ENCODE peak calls at places on chromosomes 16 and 17, in five cellular contexts. E is IMR-90, L is mammary epithelial cell, X is H9, J is PC-3. G is an unnamed sample.

GRCh38 chr17:34051046-34051445 is 204.0 kb upstream of the CCL2 start:
- DNase-seq in E (no peak), J (no peak), X (no peak), L (no peak), G (no peak)

GRCh38 chr17:38981640-38982039 is 14.4 kb upstream of the FBXO47 start:
- DNase-seq in L (no peak), X (no peak), E (peak; percentile 17), J (no peak), G (no peak)

GRCh38 chr16:14427371-14427948 is 202.6 kb downstream of the PARN start:
- DNase-seq in X (no peak), E (peak; percentile 31), L (peak; percentile 32), J (peak; percentile 16), G (no peak)

GRCh38 chr17:15738066-15738465 is 6.0 kb downstream of the TBC1D26 start:
- DNase-seq in L (no peak), E (no peak), X (no peak), J (no peak), G (no peak)

GRCh38 chr16:75471723-75472634 is 7.5 kb upstream of the TMEM170A start:
- DNase-seq in X (peak; percentile 62), E (peak; percentile 64), L (peak; percentile 55), J (peak; percentile 69), G (peak; percentile 91)

GRCh38 chr17:15341385-15341849 is at the start of gene TEKT3:
- DNase-seq in L (peak; percentile 57), X (peak; percentile 99), J (no peak), E (peak; percentile 55), G (peak; percentile 80)

GRCh38 chr17:80441133-80441578 is 26.2 kb downstream of the ENDOV start:
- DNase-seq in L (no peak), J (peak; percentile 40), E (peak; percentile 36), X (peak; percentile 88), G (peak; percentile 63)

GRCh38 chr16:2468142-2468724 is 2.9 kb upstream of the NTN3 start:
- DNase-seq in X (no peak), E (peak; percentile 11), L (peak; percentile 78), J (peak; percentile 31), G (peak; percentile 57)

GRCh38 chr16:3808308-3809063 is 72.0 kb downstream of the CREBBP start:
- DNase-seq in J (no peak), X (no peak), L (no peak), E (no peak), G (no peak)
- H3K4me1 ChIP-seq in J (no peaks in the 10 kb centered on the region), X (peaks cover 8% of the 10 kb centered on the region), L (no peaks in the 10 kb centered on the region), E (peaks cover 2% of the 10 kb centered on the region), G (no peaks in the 10 kb centered on the region)

GRCh38 chr17:58416937-58417299 is 416 bp downstream of the RNF43 start:
- DNase-seq in X (no peak), E (no peak), L (no peak), J (no peak), G (no peak)

GRCh38 chr17:58414596-58414997 is 2.7 kb downstream of the RNF43 start:
- DNase-seq in L (peak; percentile 44), J (peak; percentile 40), E (no peak), X (no peak), G (no peak)

GRCh38 chr17:58413684-58414083 is 3.6 kb downstream of the RNF43 start:
- DNase-seq in E (no peak), J (no peak), X (no peak), L (no peak), G (no peak)

GRCh38 chr17:58416396-58416795 is 938 bp downstream of the RNF43 start:
- DNase-seq in J (no peak), X (no peak), E (no peak), L (no peak), G (no peak)

GRCh38 chr17:58415371-58416055 is 1.8 kb downstream of the RNF43 start:
- DNase-seq in L (peak; percentile 33), X (peak; percentile 68), J (peak; percentile 38), E (no peak), G (no peak)
- H3K9ac ChIP-seq in L (peak overlapping the region; percentile 89), X (no peak overlapping the region), J (no peak overlapping the region), E (no peak overlapping the region), G (no peak overlapping the region)

DNA sequence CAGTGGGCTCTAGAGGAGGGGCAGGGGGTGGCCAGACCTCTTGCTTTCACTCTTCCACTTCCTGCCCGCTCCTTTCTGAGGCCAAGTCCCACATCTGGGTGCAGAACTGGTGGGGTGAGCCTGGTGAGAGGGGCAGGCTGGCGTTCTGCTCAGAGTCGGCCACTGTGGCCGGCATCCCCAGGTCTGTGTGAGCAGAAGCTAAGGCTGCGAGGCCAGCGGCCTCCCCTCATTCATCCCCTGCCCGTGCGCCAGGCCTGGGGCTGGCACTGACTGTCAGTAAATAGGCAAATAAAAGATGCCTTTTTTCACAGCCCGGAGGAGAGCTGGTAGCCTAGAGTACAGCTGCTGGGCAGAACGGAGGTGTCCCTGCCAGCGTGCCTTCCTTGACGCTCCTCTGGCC is 1.2 kb downstream of the DEF8 start:
- DNase-seq in E (no peak), J (no peak), L (no peak), X (no peak), G (no peak)
- H3K4me1 ChIP-seq in E (peaks cover 6% of the 10 kb centered on the region), J (peaks cover 4% of the 10 kb centered on the region), L (peaks cover 13% of the 10 kb centered on the region), X (no peaks in the 10 kb centered on the region), G (peaks cover 6% of the 10 kb centered on the region)

GRCh38 chr16:88686062-88686438 is 257 bp downstream of the SNAI3 start:
- DNase-seq in L (no peak), J (peak; percentile 26), E (no peak), X (no peak), G (peak; percentile 15)
- H3K9ac ChIP-seq in L (no peak overlapping the region), J (no peak overlapping the region), E (no peak overlapping the region), X (no peak overlapping the region), G (peak overlapping the region; percentile 10)

GRCh38 chr17:1905190-1905919 is 75.5 kb downstream of the RPA1 start:
- DNase-seq in J (no peak), L (no peak), X (no peak), E (no peak), G (no peak)
- H3K4me1 ChIP-seq in J (peaks cover 8% of the 10 kb centered on the region), L (peaks cover 6% of the 10 kb centered on the region), X (no peaks in the 10 kb centered on the region), E (no peaks in the 10 kb centered on the region), G (peaks cover 9% of the 10 kb centered on the region)

DNA sequence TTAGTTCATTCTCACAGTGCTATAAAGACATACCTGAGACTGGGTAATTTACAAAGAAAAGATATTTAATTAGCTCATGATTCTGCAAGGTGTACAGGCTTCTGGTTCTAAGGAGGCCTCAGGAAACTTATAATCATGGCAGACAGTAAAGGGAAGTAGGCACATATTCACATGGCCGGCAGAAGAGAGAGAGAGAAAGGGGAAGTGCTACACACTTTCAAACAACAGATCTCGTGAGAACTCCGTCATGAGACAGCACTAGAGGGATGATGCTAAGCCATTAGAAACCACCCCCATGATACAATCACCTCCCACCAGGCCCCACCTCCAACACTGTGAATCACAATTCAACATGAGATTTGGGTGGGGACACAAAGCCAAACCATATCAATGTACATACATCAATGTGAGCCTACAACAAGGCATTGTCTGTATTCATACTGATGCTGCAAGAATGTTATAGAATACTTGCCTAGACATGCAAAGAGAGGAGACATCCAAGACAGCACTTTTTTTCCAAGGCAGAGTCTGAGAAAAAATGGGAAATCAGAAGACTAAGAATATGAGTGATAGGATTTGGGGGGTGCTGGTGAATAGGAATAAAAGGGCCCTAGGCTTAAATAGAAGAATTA is 114.8 kb upstream of the XYLT1 start:
- DNase-seq in L (peak; percentile 65), J (no peak), X (no peak), E (no peak), G (no peak)
- H3K9ac ChIP-seq in L (no peak overlapping the region), J (no peak overlapping the region), X (no peak overlapping the region), E (no peak overlapping the region), G (no peak overlapping the region)

DNA sequence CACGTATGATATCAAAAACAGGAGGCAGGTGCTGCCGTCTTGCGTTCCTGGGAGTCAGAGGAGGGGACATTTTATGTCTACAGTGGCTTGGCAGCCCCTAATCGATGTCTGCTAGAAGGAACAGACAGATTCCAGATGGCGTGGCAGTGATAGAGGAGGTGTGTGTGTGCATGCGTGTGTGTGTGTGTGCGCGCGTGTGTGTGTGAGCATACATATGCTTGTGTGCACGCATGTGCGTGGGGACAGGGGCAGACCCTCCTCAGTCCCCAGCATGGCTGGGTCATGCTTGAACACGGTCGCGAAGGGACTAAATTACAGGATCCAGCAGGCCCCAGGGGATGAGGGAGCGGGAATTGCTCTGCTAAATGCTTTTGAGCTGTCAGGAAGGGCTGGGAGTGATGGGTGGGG is 44.6 kb downstream of the SREBF1 start:
- DNase-seq in E (no peak), X (no peak), J (no peak), L (no peak), G (no peak)
- H3K4me1 ChIP-seq in E (peaks cover 15% of the 10 kb centered on the region), X (peaks cover 3% of the 10 kb centered on the region), J (no peaks in the 10 kb centered on the region), L (no peaks in the 10 kb centered on the region), G (no peaks in the 10 kb centered on the region)

DNA sequence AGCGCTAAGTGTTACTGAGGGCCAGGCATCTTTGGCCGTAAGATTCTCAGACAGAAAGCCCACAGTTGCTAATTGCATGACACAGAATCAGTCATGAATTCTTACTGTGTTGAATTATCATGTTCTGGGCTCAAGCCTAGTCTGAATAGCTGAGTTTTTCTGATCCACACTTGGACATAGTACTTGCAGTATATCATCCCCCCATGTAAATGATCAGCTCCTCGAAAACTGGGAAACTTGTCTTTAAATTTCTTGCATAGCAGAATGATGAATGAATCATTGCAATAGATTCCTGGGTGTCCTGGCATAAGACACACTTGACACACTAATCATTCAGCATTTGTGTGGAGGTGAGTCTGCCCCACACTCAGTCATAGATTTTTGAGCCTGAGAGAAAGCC is 2.2 kb downstream of the MLYCD start:
- DNase-seq in J (no peak), E (no peak), L (peak; percentile 11), X (no peak), G (peak; percentile 28)
- H3K9ac ChIP-seq in J (no peak overlapping the region), E (no peak overlapping the region), L (no peak overlapping the region), X (no peak overlapping the region), G (no peak overlapping the region)

GRCh38 chr17:17091276-17091675 is 49.0 kb downstream of the MPRIP start:
- DNase-seq in X (no peak), J (no peak), L (no peak), E (no peak), G (no peak)
- H3K4me1 ChIP-seq in X (peaks cover 6% of the 10 kb centered on the region), J (peaks cover 33% of the 10 kb centered on the region), L (peaks cover 50% of the 10 kb centered on the region), E (peaks cover 12% of the 10 kb centered on the region), G (peaks cover 15% of the 10 kb centered on the region)